ENCODE peak calls at places on chromosome 21, in nine cellular contexts. S is progenitor cell of endocrine pancreas; C is neural crest cell; Y is type B pancreatic cell; W is neuronal stem cell; H is stimulated activated CD4-positive, alpha-beta T cell treated with anti-CD3 and anti-CD28 coated beads, TNF-alpha, amount 100 ng/mL, for 24 hours; B is astrocyte of the spinal cord; I is EL; N is fibroblast of lung. G is an unnamed sample.

GRCh38 chr21:45818904-45819285 is 162.7 kb upstream of the COL6A1 start:
- DNase-seq in I (peak), S (no peak), C (no peak), N (peak), W (no peak), B (peak), Y (no peak), H (peak), G (no peak)

GRCh38 chr21:45309069-45309521 is 21.4 kb upstream of the POFUT2 start:
- DNase-seq in I (peak), H (no peak), W (peak), N (peak), B (peak), S (no peak), Y (no peak), C (peak), G (no peak)

GRCh38 chr21:32920474-32920873 is 105.3 kb upstream of the OLIG2 start:
- DNase-seq in H (no peak), Y (no peak), I (no peak), C (no peak), S (no peak), N (no peak), W (no peak), B (no peak), G (no peak)

GRCh38 chr21:43361127-43361492 is 65.8 kb downstream of the SIK1 start:
- DNase-seq in W (no peak), N (no peak), B (no peak), C (no peak), Y (no peak), I (peak), S (no peak), H (no peak), G (peak)

GRCh38 chr21:45511661-45512431 is 30.4 kb downstream of the SLC19A1 start:
- DNase-seq in S (no peak), C (no peak), Y (peak), B (no peak), I (no peak), H (no peak), N (no peak), W (no peak), G (no peak)

GRCh38 chr21:44836349-44836665 is 18.4 kb upstream of the SUMO3 start:
- DNase-seq in C (no peak), H (no peak), S (no peak), N (no peak), W (no peak), B (no peak), Y (no peak), I (no peak), G (no peak)

GRCh38 chr21:38303300-38303699 is 46.5 kb downstream of the KCNJ15 start:
- DNase-seq in I (peak), N (peak), W (no peak), B (peak), Y (no peak), S (no peak), C (no peak), H (no peak), G (no peak)

GRCh38 chr21:45543710-45544448 is 1.6 kb upstream of the SLC19A1 start:
- DNase-seq in Y (peak), H (no peak), I (no peak), C (no peak), B (no peak), W (no peak), S (no peak), N (no peak), G (no peak)

GRCh38 chr21:14736162-14736561 is 190.0 kb upstream of the SAMSN1 start:
- DNase-seq in B (no peak), S (no peak), N (no peak), H (no peak), C (no peak), Y (no peak), W (no peak), I (no peak), G (no peak)

GRCh38 chr21:35697321-35697808 is 363.0 kb downstream of the SETD4 start:
- DNase-seq in Y (no peak), N (peak), W (no peak), H (no peak), I (peak), B (peak), C (no peak), S (no peak), G (peak)

GRCh38 chr21:44293551-44294231 is 6.2 kb upstream of the PFKL start:
- DNase-seq in B (no peak), S (no peak), Y (no peak), I (no peak), W (no peak), N (no peak), C (no peak), H (no peak), G (no peak)

GRCh38 chr21:42291003-42291750 is 24.0 kb downstream of the TFF3 start:
- DNase-seq in B (no peak), H (no peak), I (no peak), S (no peak), Y (no peak), C (no peak), N (no peak), W (no peak), G (no peak)

GRCh38 chr21:43370888-43371570 is 55.9 kb downstream of the SIK1 start:
- DNase-seq in Y (no peak), W (no peak), C (no peak), S (no peak), H (no peak), I (no peak), N (no peak), B (no peak), G (no peak)

GRCh38 chr21:42063206-42063577 is 7.9 kb upstream of the UMODL1 start:
- DNase-seq in Y (no peak), C (no peak), I (no peak), W (no peak), N (no peak), H (no peak), B (no peak), S (no peak), G (peak)

GRCh38 chr21:38920631-38921398 is 115.1 kb downstream of the ETS2 start:
- DNase-seq in S (no peak), I (peak), H (no peak), B (peak), C (no peak), Y (no peak), N (peak), W (no peak), G (no peak)

GRCh38 chr21:44349416-44349846 is 4.0 kb upstream of the TRPM2 start:
- DNase-seq in I (no peak), Y (peak), C (no peak), W (no peak), N (no peak), B (no peak), H (no peak), S (no peak), G (no peak)

GRCh38 chr21:46599251-46599572 is 5.7 kb downstream of the S100B start:
- DNase-seq in W (peak), I (peak), H (no peak), C (peak), B (peak), N (peak), Y (no peak), S (no peak), G (no peak)

GRCh38 chr21:46004168-46004861 is 22.7 kb downstream of the COL6A1 start:
- DNase-seq in N (no peak), H (no peak), Y (no peak), S (peak), C (no peak), B (no peak), W (no peak), I (no peak), G (no peak)

GRCh38 chr21:22880573-22880972 is 1882.4 kb downstream of the NCAM2 start:
- DNase-seq in B (no peak), W (no peak), H (no peak), I (no peak), Y (no peak), C (no peak), S (no peak), N (no peak), G (no peak)

GRCh38 chr21:35862969-35863368 is 197.4 kb downstream of the SETD4 start:
- DNase-seq in C (no peak), H (no peak), N (no peak), B (no peak), I (no peak), W (no peak), S (no peak), Y (no peak), G (no peak)

GRCh38 chr21:31514598-31514997 is 144.9 kb upstream of the SOD1 start:
- DNase-seq in I (no peak), C (peak), Y (no peak), S (no peak), W (peak), B (peak), N (peak), H (no peak), G (no peak)

GRCh38 chr21:37196847-37197246 is 70.3 kb downstream of the VPS26C start:
- DNase-seq in B (no peak), Y (no peak), W (no peak), H (no peak), N (no peak), S (no peak), C (no peak), I (no peak), G (no peak)

GRCh38 chr21:46094401-46095105 is 3.4 kb upstream of the COL6A2 start:
- DNase-seq in H (no peak), Y (no peak), I (no peak), S (no peak), N (no peak), W (no peak), C (no peak), B (no peak), G (no peak)

G was measured in DMS153.